ENCODE peak calls at places on chromosomes 6 and 20, in nine cellular contexts. R, G, Y, N, B, W, H, A and E are unnamed samples.

GRCh38 chr20:50312682-50313187 is 122.1 kb downstream of the CEBPB start:
- DNase-seq in R (peak; percentile 89), G (no peak), Y (peak; percentile 75), N (no peak), B (no peak), W (no peak), H (no peak), A (peak; percentile 72), E (peak; percentile 18)

GRCh38 chr6:141618180-141618581 is 514.5 kb upstream of the GJE1 start:
- DNase-seq in R (no peak), G (no peak), Y (no peak), N (no peak), B (no peak), W (no peak), H (peak; percentile 73), A (no peak), E (no peak)

GRCh38 chr6:26152226-26153101 is 65.2 kb downstream of the HFE start:
- DNase-seq in R (no peak), G (no peak), Y (no peak), N (no peak), B (no peak), W (no peak), H (no peak), A (no peak), E (peak; percentile 56)

GRCh38 chr6:113842165-113842564 is 15.0 kb upstream of the MARCKS start:
- DNase-seq in R (no peak), G (no peak), Y (no peak), N (no peak), B (no peak), W (no peak), H (no peak), A (no peak), E (peak; percentile 32)

GRCh38 chr20:38764563-38765355 is 16.5 kb downstream of the ACTR5 start:
- DNase-seq in R (peak; percentile 82), G (no peak), Y (peak; percentile 90), N (no peak), B (no peak), W (peak; percentile 5), H (no peak), A (peak; percentile 95), E (peak; percentile 86)

GRCh38 chr6:7262746-7263335 is 50.2 kb downstream of the SSR1 start:
- DNase-seq in R (no peak), G (no peak), Y (no peak), N (no peak), B (no peak), W (no peak), H (no peak), A (no peak), E (no peak)

GRCh38 chr6:14046476-14047068 is 71.0 kb upstream of the CD83 start:
- DNase-seq in R (peak; percentile 62), G (peak; percentile 77), Y (peak; percentile 20), N (peak; percentile 34), B (peak; percentile 3), W (peak; percentile 22), H (no peak), A (peak; percentile 64), E (peak; percentile 57)

GRCh38 chr20:51482836-51483235 is 59.7 kb downstream of the NFATC2 start:
- DNase-seq in R (no peak), G (no peak), Y (no peak), N (no peak), B (no peak), W (no peak), H (no peak), A (no peak), E (no peak)

GRCh38 chr6:11663519-11663918 is 115.1 kb downstream of the ADTRP start:
- DNase-seq in R (no peak), G (no peak), Y (no peak), N (no peak), B (no peak), W (no peak), H (no peak), A (no peak), E (no peak)

GRCh38 chr20:51404297-51405060 is 138.0 kb downstream of the NFATC2 start:
- DNase-seq in R (no peak), G (no peak), Y (no peak), N (no peak), B (no peak), W (peak; percentile 85), H (peak; percentile 69), A (no peak), E (no peak)

GRCh38 chr6:2448826-2449571 is 203.6 kb upstream of the GMDS start:
- DNase-seq in R (peak; percentile 31), G (peak; percentile 75), Y (peak; percentile 66), N (peak; percentile 68), B (peak; percentile 49), W (no peak), H (no peak), A (peak; percentile 82), E (peak; percentile 74)

GRCh38 chr6:138588805-138589434 is 89.6 kb upstream of the NHSL1 start:
- DNase-seq in R (peak; percentile 64), G (peak; percentile 83), Y (peak; percentile 65), N (peak; percentile 55), B (peak; percentile 71), W (peak; percentile 40), H (peak; percentile 47), A (peak; percentile 81), E (peak; percentile 63)

GRCh38 chr20:57464642-57465211 is 60.2 kb downstream of the CTCFL start:
- DNase-seq in R (peak; percentile 53), G (peak; percentile 58), Y (no peak), N (no peak), B (no peak), W (no peak), H (no peak), A (no peak), E (no peak)

GRCh38 chr20:38915355-38915754 is 10.9 kb upstream of the FAM83D start:
- DNase-seq in R (no peak), G (no peak), Y (no peak), N (no peak), B (no peak), W (no peak), H (no peak), A (no peak), E (no peak)

GRCh38 chr6:80333342-80333741 is 226.9 kb downstream of the BCKDHB start:
- DNase-seq in R (no peak), G (no peak), Y (no peak), N (peak; percentile 66), B (no peak), W (no peak), H (no peak), A (no peak), E (no peak)

GRCh38 chr6:8064638-8065518 is 689 bp upstream of the BLOC1S5 start:
- DNase-seq in R (no peak), G (peak; percentile 80), Y (no peak), N (no peak), B (no peak), W (no peak), H (no peak), A (no peak), E (peak; percentile 19)

GRCh38 chr20:12570371-12570770 is 438.4 kb upstream of the SPTLC3 start:
- DNase-seq in R (no peak), G (peak; percentile 79), Y (no peak), N (peak; percentile 78), B (peak; percentile 66), W (no peak), H (no peak), A (no peak), E (peak; percentile 13)

GRCh38 chr6:89954721-89955148 is 60.5 kb downstream of the GJA10 start:
- DNase-seq in R (no peak), G (no peak), Y (peak; percentile 26), N (no peak), B (no peak), W (no peak), H (no peak), A (no peak), E (no peak)

GRCh38 chr6:135909737-135910387 is 58.4 kb downstream of the PDE7B start:
- DNase-seq in R (peak; percentile 63), G (peak; percentile 80), Y (no peak), N (peak; percentile 27), B (peak; percentile 64), W (peak; percentile 65), H (no peak), A (peak; percentile 36), E (peak; percentile 49)

GRCh38 chr6:158467923-158468322 is 92.0 kb upstream of the TMEM181 start:
- DNase-seq in R (no peak), G (no peak), Y (no peak), N (peak; percentile 63), B (peak; percentile 96), W (no peak), H (no peak), A (no peak), E (peak; percentile 48)

GRCh38 chr6:6474170-6474920 is 114.2 kb upstream of the LY86 start:
- DNase-seq in R (no peak), G (no peak), Y (no peak), N (peak; percentile 96), B (peak; percentile 31), W (no peak), H (no peak), A (peak; percentile 86), E (no peak)

GRCh38 chr6:95087394-95088097 is 489.8 kb upstream of the MANEA start:
- DNase-seq in R (peak; percentile 17), G (peak; percentile 86), Y (peak; percentile 37), N (peak; percentile 94), B (peak; percentile 95), W (no peak), H (no peak), A (peak; percentile 72), E (peak; percentile 34)

GRCh38 chr6:101994521-101994920 is 601.0 kb downstream of the GRIK2 start:
- DNase-seq in R (no peak), G (no peak), Y (no peak), N (no peak), B (no peak), W (no peak), H (no peak), A (no peak), E (no peak)

GRCh38 chr20:4135385-4136077 is 120.2 kb upstream of the RNF24 start:
- DNase-seq in R (peak; percentile 77), G (peak; percentile 34), Y (peak; percentile 97), N (no peak), B (no peak), W (no peak), H (no peak), A (peak; percentile 84), E (peak; percentile 95)

GRCh38 chr6:142187209-142187608 is 40.1 kb downstream of the VTA1 start:
- DNase-seq in R (peak; percentile 44), G (peak; percentile 31), Y (peak; percentile 18), N (peak; percentile 36), B (peak; percentile 1), W (no peak), H (no peak), A (peak; percentile 53), E (no peak)

GRCh38 chr6:15429146-15430110 is 183.6 kb downstream of the JARID2 start:
- DNase-seq in R (no peak), G (peak; percentile 48), Y (peak; percentile 56), N (no peak), B (no peak), W (no peak), H (no peak), A (peak; percentile 62), E (no peak)

GRCh38 chr6:44047801-44048200 is 79.5 kb downstream of the MRPL14 start:
- DNase-seq in R (no peak), G (no peak), Y (no peak), N (no peak), B (no peak), W (no peak), H (no peak), A (no peak), E (no peak)

GRCh38 chr6:18289283-18289682 is 25.0 kb upstream of the DEK start:
- DNase-seq in R (no peak), G (no peak), Y (no peak), N (no peak), B (no peak), W (no peak), H (no peak), A (peak; percentile 83), E (no peak)

GRCh38 chr20:38043512-38044300 is 10.2 kb downstream of the RPRD1B start:
- DNase-seq in R (no peak), G (no peak), Y (peak; percentile 71), N (no peak), B (no peak), W (no peak), H (no peak), A (peak; percentile 88), E (no peak)

GRCh38 chr6:26520088-26520839 is 17.9 kb upstream of the HMGN4 start:
- DNase-seq in R (no peak), G (peak; percentile 90), Y (no peak), N (no peak), B (peak; percentile 72), W (no peak), H (no peak), A (peak; percentile 64), E (no peak)

GRCh38 chr20:60304026-60304590 is 345.9 kb downstream of the CDH26 start:
- DNase-seq in R (no peak), G (no peak), Y (no peak), N (no peak), B (no peak), W (no peak), H (no peak), A (no peak), E (no peak)